ENCODE peak calls at places on chromosomes 2 and 18, in ten cellular contexts. M, I, Q, E, S, Y, T, L, G and C are unnamed samples. For H3K36me3, the result is how much of the 10 kb centered on the place peaks cover.

GRCh38 chr2:152243723-152244122 is 68.2 kb upstream of the STAM2 start:
- DNase-seq in M (no peak), I (no peak), Q (no peak), E (no peak), S (no peak), Y (no peak), T (no peak), L (no peak), G (no peak), C (no peak)

GRCh38 chr18:10559566-10560456 is 34.0 kb downstream of the NAPG start:
- DNase-seq in M (no peak), I (no peak), Q (no peak), E (no peak), S (no peak), Y (no peak), T (peak), L (peak), G (no peak), C (no peak)

GRCh38 chr18:54127759-54128378 is 96.6 kb downstream of the MBD2 start:
- DNase-seq in M (no peak), I (no peak), Q (no peak), E (no peak), S (peak), Y (no peak), T (peak), L (peak), G (no peak), C (no peak)

GRCh38 chr2:96508521-96509113 is 3.5 kb upstream of the NEURL3 start:
- DNase-seq in M (no peak), I (no peak), Q (no peak), E (peak), S (no peak), Y (no peak), T (no peak), L (no peak), G (no peak), C (no peak)

GRCh38 chr2:43874776-43875451 is 36.1 kb downstream of the ABCG8 start:
- DNase-seq in M (no peak), I (no peak), Q (no peak), E (no peak), S (no peak), Y (no peak), T (no peak), L (no peak), G (no peak), C (no peak)

GRCh38 chr2:45651415-45652089 is at the start of gene PRKCE:
- DNase-seq in M (peak), I (peak), Q (peak), E (no peak), S (peak), Y (peak), T (no peak), L (peak), G (peak), C (peak)

GRCh38 chr18:22272242-22272641 is 102.9 kb downstream of the GATA6 start:
- DNase-seq in M (no peak), I (no peak), Q (no peak), E (no peak), S (no peak), Y (no peak), T (no peak), L (no peak), G (no peak), C (no peak)

GRCh38 chr2:168429988-168430387 is 26.1 kb upstream of the CERS6 start:
- DNase-seq in M (no peak), I (no peak), Q (no peak), E (no peak), S (no peak), Y (no peak), T (no peak), L (no peak), G (no peak), C (no peak)

GRCh38 chr2:66929632-66930385 is 467.3 kb upstream of the ETAA1 start:
- DNase-seq in M (peak), I (peak), Q (peak), E (peak), S (no peak), Y (peak), T (peak), L (peak), G (no peak), C (peak)

GRCh38 chr2:28580078-28580477 is 84.2 kb downstream of the PLB1 start:
- DNase-seq in M (no peak), I (no peak), Q (no peak), E (no peak), S (no peak), Y (no peak), T (no peak), L (no peak), G (no peak), C (no peak)

GRCh38 chr2:160697817-160698216 is 204.2 kb upstream of the RBMS1 start:
- DNase-seq in M (no peak), I (no peak), Q (no peak), E (no peak), S (no peak), Y (no peak), T (no peak), L (no peak), G (no peak), C (no peak)

GRCh38 chr2:240290432-240291336 is 144.8 kb upstream of the GPC1 start:
- DNase-seq in M (no peak), I (no peak), Q (no peak), E (no peak), S (no peak), Y (no peak), T (no peak), L (no peak), G (no peak), C (peak)

GRCh38 chr2:140117371-140117770 is 1337.2 kb upstream of the NXPH2 start:
- DNase-seq in M (no peak), I (no peak), Q (no peak), E (no peak), S (no peak), Y (no peak), T (no peak), L (no peak), G (no peak), C (no peak)

GRCh38 chr2:98043101-98043500 is 43.9 kb upstream of the VWA3B start:
- DNase-seq in M (no peak), I (no peak), Q (no peak), E (no peak), S (peak), Y (no peak), T (no peak), L (no peak), G (no peak), C (no peak)

GRCh38 chr2:132816234-132816633 is 146.2 kb upstream of the LYPD1 start:
- DNase-seq in M (no peak), I (no peak), Q (no peak), E (no peak), S (no peak), Y (no peak), T (no peak), L (no peak), G (no peak), C (no peak)

GRCh38 chr2:241354668-241355658 is 1.1 kb upstream of the FARP2 start:
- DNase-seq in M (peak), I (peak), Q (peak), E (peak), S (peak), Y (peak), T (peak), L (peak), G (peak), C (peak)

DNA sequence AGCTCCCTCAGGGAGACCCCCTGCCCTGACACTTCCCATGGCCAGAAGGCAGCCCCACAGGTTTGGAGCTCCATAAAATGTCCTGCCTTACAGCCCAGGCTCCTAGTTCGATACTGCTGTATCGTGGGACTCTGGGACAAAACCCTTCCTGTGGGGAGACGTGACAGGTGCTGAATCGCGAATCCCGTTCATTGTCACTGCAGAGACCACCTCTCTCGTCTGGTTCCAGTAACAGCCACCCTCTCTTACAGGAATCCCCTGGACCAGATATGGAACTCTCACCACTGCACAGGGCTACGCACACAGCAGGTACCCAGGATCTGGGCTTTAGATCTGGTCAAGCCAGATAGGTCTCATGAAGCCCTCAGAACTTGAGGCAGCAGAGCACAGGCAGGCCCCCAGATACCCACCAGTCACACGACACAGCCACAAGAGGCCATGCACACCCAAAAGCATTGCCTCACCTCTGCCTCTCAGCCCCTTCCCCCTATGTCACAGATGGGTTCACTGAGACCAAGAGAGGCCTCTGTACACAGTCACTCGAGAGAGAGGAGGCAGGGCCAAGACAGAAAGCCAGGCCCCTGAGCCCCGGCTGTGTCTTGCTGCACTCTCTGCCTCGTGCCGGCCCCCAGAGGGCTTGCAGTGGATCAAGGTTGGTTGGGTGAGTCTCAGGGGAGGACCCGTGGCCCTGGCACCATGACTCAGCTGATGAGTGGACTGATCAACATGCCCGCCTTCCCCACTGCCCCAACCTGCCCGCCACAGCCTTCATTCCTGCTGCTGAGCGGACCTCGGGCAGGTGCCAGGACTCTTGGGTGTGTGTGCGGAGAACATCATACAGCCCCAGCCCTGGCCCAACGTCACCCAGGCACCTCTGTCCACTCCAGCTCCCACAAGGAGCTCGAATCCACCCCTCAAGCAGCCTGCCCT is 7.6 kb downstream of the SDC1 start:
- DNase-seq in M (no peak), I (peak), Q (peak), E (no peak), S (no peak), Y (peak), T (no peak), L (no peak), G (no peak), C (peak)
- H3K27ac ChIP-seq in M (peak), I (no peak), Q (peak), E (peak), S (no peak), Y (no peak), T (no peak), L (no peak), G (no peak), C (no peak)

GRCh38 chr2:74421248-74421870 is at the start of the genes C2orf81 and WDR54:
- DNase-seq in M (peak), I (peak), Q (peak), E (no peak), S (peak), Y (peak), T (peak), L (peak), G (peak), C (peak)
- TF ChIP-seq POLR2A in M (peak), I (no peak), Q (peak), E (no peak), S (no peak), Y (peak), T (peak), L (peak), G (peak), C (peak)

GRCh38 chr2:218664653-218665052 is 5.2 kb downstream of the BCS1L start:
- DNase-seq in M (no peak), I (no peak), Q (no peak), E (no peak), S (no peak), Y (no peak), T (no peak), L (no peak), G (no peak), C (no peak)
- H3K36me3 ChIP-seq in M (under half), I (half or more), Q (under half), E (half or more), S (under half), Y (half or more), T (half or more), L (under half), G (half or more), C (half or more)

DNA sequence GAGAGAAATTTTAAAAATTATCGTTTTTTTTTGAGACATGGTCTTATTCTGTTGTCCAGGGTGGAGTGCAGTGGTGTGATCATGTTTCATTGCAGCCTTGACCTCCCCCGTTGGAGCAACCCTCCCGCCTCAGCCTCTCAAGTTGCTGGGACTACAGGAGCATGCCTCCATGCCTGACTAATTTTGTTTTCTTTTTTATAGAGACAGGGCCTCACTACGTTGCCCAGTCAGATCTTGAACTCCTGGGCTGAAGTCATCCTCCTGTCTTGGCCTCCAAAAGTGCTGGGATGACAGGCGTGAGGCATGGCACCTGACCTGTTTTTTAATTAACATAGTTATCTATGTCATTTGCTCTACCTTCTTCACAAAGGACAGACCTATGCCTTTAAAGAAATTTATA is 3.5 kb downstream of the RNF138 start:
- DNase-seq in M (no peak), I (no peak), Q (no peak), E (no peak), S (no peak), Y (no peak), T (no peak), L (no peak), G (no peak), C (no peak)
- H3K27ac ChIP-seq in M (no peak), I (no peak), Q (no peak), E (no peak), S (no peak), Y (no peak), T (no peak), L (no peak), G (no peak), C (no peak)

GRCh38 chr2:238250896-238251295 is 11.1 kb upstream of the HES6 start:
- DNase-seq in M (no peak), I (no peak), Q (no peak), E (no peak), S (no peak), Y (peak), T (no peak), L (no peak), G (no peak), C (no peak)
- TF ChIP-seq POLR2A in M (no peak), I (no peak), Q (no peak), E (no peak), S (no peak), Y (no peak), T (no peak), L (no peak), G (no peak), C (no peak)

GRCh38 chr2:237727363-237727762 is 71.2 kb upstream of the RBM44 start:
- DNase-seq in M (peak), I (no peak), Q (peak), E (no peak), S (no peak), Y (no peak), T (peak), L (no peak), G (no peak), C (no peak)
- H3K36me3 ChIP-seq in M (under half), I (under half), Q (under half), E (under half), S (under half), Y (under half), T (under half), L (under half), G (under half), C (under half)

GRCh38 chr18:44748582-44748981 is 67.9 kb downstream of the SETBP1 start:
- DNase-seq in M (no peak), I (no peak), Q (no peak), E (no peak), S (no peak), Y (no peak), T (no peak), L (no peak), G (no peak), C (no peak)
- H3K27ac ChIP-seq in M (no peak), I (no peak), Q (no peak), E (no peak), S (no peak), Y (no peak), T (no peak), L (no peak), G (no peak), C (no peak)

GRCh38 chr2:60819155-60819862 is 62.1 kb upstream of the REL start:
- DNase-seq in M (peak), I (peak), Q (peak), E (peak), S (no peak), Y (peak), T (no peak), L (peak), G (no peak), C (no peak)

GRCh38 chr2:60821587-60822302 is 59.6 kb upstream of the REL start:
- DNase-seq in M (no peak), I (no peak), Q (no peak), E (no peak), S (no peak), Y (no peak), T (no peak), L (no peak), G (no peak), C (no peak)

GRCh38 chr2:60819936-60820335 is 61.4 kb upstream of the REL start:
- DNase-seq in M (no peak), I (no peak), Q (no peak), E (no peak), S (no peak), Y (peak), T (no peak), L (no peak), G (no peak), C (no peak)

GRCh38 chr2:60821133-60821469 is 60.3 kb upstream of the REL start:
- DNase-seq in M (no peak), I (no peak), Q (no peak), E (no peak), S (no peak), Y (no peak), T (no peak), L (no peak), G (no peak), C (no peak)

GRCh38 chr2:60820416-60821132 is 60.8 kb upstream of the REL start:
- DNase-seq in M (no peak), I (no peak), Q (no peak), E (no peak), S (no peak), Y (no peak), T (no peak), L (no peak), G (no peak), C (no peak)
- TF ChIP-seq POLR2A in M (no peak), I (no peak), Q (no peak), E (no peak), S (no peak), Y (no peak), T (no peak), L (no peak), G (no peak), C (no peak)